ENCODE peak calls at places on chromosomes 13 and 19, in six cellular contexts. B is AG10803, U is EL, P is Caco-2, I is astrocyte of the spinal cord, G is fibroblast of lung. Q is an unnamed sample.

GRCh38 chr13:52345048-52345447 is 60.9 kb downstream of the THSD1 start:
- DNase-seq in B (no peak), P (no peak), I (peak; percentile 61), G (peak; percentile 43), U (peak; percentile 15), Q (no peak)

GRCh38 chr13:112137144-112137543 is 70.2 kb downstream of the SOX1 start:
- DNase-seq in B (no peak), P (no peak), G (no peak), I (no peak), U (no peak), Q (no peak)

GRCh38 chr19:5765220-5765619 is 19.3 kb downstream of the PRR22 start:
- DNase-seq in B (no peak), G (no peak), U (no peak), I (no peak), P (no peak), Q (no peak)

GRCh38 chr19:51802775-51803174 is 7.8 kb downstream of the FPR3 start:
- DNase-seq in P (no peak), G (no peak), I (no peak), B (no peak), U (no peak), Q (no peak)

GRCh38 chr13:112686987-112687386 is 2.9 kb upstream of the ATP11A start:
- DNase-seq in G (no peak), P (no peak), I (no peak), B (no peak), U (no peak), Q (no peak)

GRCh38 chr19:48918801-48919247 is 14.7 kb upstream of the DHDH start:
- DNase-seq in B (no peak), I (no peak), G (no peak), P (peak; percentile 62), U (peak; percentile 34), Q (no peak)

GRCh38 chr19:57317503-57317902 is 2.8 kb upstream of the ZNF543 start:
- DNase-seq in I (no peak), P (no peak), U (no peak), G (no peak), B (no peak), Q (no peak)

GRCh38 chr19:1274081-1274851 is 1.1 kb upstream of the FAM174C start:
- DNase-seq in I (no peak), G (no peak), U (no peak), P (no peak), B (no peak), Q (no peak)

GRCh38 chr13:101053694-101054093 is 362.6 kb downstream of the NALCN start:
- DNase-seq in U (no peak), B (no peak), P (no peak), I (no peak), G (no peak), Q (no peak)

GRCh38 chr19:34938886-34939285 is 12.2 kb downstream of the ZNF30 start:
- DNase-seq in I (no peak), U (no peak), B (no peak), G (no peak), P (no peak), Q (no peak)

GRCh38 chr19:29872224-29872731 is 60.5 kb downstream of the CCNE1 start:
- DNase-seq in G (peak; percentile 5), U (no peak), P (no peak), I (no peak), B (no peak), Q (no peak)

GRCh38 chr19:50030225-50030624 is 4.4 kb downstream of the ZNF473 start:
- DNase-seq in G (no peak), B (no peak), U (no peak), P (no peak), I (no peak), Q (no peak)